ENCODE peak calls at places on chromosome 1, in seven cellular contexts. J is amniotic stem cell; T is CD8-positive, alpha-beta T cell; D is smooth muscle cell of the brain vasculature; Z is trophoblast cell; Y is stimulated activated CD4-positive, alpha-beta T cell treated with anti-CD3 and anti-CD28 coated beads, Interleukin-4, amount 100 ng/mL, for 24 hours; H is uterus. Q is an unnamed sample.
A peak's percentile ranks its signal among the peaks of the same experiment; 100 is the strongest.

GRCh38 chr1:234601217-234602017 is 8.6 kb downstream of the IRF2BP2 start:
- DNase-seq in Y (peak; percentile 19), Z (peak; percentile 48), J (no peak), T (peak; percentile 39), H (no peak), D (no peak), Q (no peak)

GRCh38 chr1:205983925-205984725 is 19.1 kb downstream of the RAB7B start:
- DNase-seq in H (peak; percentile 52), Z (peak; percentile 68), Y (peak; percentile 27), D (peak; percentile 29), J (peak; percentile 33), T (no peak), Q (peak; percentile 76)

GRCh38 chr1:157193219-157193618 is 55.0 kb upstream of the ETV3 start:
- DNase-seq in T (no peak), D (no peak), Z (no peak), H (no peak), J (no peak), Y (no peak), Q (no peak)

GRCh38 chr1:23627065-23627464 is 64.5 kb upstream of the RPL11 start:
- DNase-seq in H (no peak), T (peak; percentile 40), J (no peak), Y (no peak), Z (peak; percentile 63), D (no peak), Q (no peak)

GRCh38 chr1:112688781-112689193 is 14.3 kb downstream of the MOV10 start:
- DNase-seq in D (no peak), H (no peak), T (no peak), Y (no peak), J (no peak), Z (no peak), Q (no peak)

GRCh38 chr1:46184920-46185658 is 8.8 kb upstream of the P3R3URF start:
- DNase-seq in Y (peak; percentile 81), H (no peak), Z (no peak), D (no peak), J (no peak), T (no peak), Q (no peak)

GRCh38 chr1:47871799-47872353 is 125.3 kb downstream of the TRABD2B start:
- DNase-seq in J (no peak), T (no peak), Y (no peak), H (no peak), D (no peak), Z (peak; percentile 19), Q (no peak)

GRCh38 chr1:19809044-19809750 is 5.9 kb downstream of the RNF186 start:
- DNase-seq in Y (no peak), J (no peak), T (no peak), Z (no peak), D (no peak), H (no peak), Q (no peak)

GRCh38 chr1:109111386-109112055 is 2.4 kb upstream of the ELAPOR1 start:
- DNase-seq in H (no peak), Y (no peak), J (no peak), Z (peak; percentile 29), D (no peak), T (no peak), Q (no peak)

GRCh38 chr1:89043940-89044339 is 21.1 kb downstream of the GBP1 start:
- DNase-seq in D (no peak), H (no peak), Z (no peak), T (no peak), J (no peak), Y (no peak), Q (no peak)

GRCh38 chr1:164726235-164726634 is 167.3 kb downstream of the PBX1 start:
- DNase-seq in H (no peak), J (no peak), Y (no peak), D (no peak), T (no peak), Z (peak; percentile 93), Q (no peak)

GRCh38 chr1:110341146-110341871 is 2.1 kb downstream of the RBM15 start:
- DNase-seq in T (no peak), H (no peak), Z (peak; percentile 40), J (no peak), Y (no peak), D (no peak), Q (no peak)

GRCh38 chr1:174912243-174912642 is 87.5 kb upstream of the CACYBP start:
- DNase-seq in H (no peak), Y (peak; percentile 47), D (no peak), J (no peak), Z (no peak), T (no peak), Q (no peak)

GRCh38 chr1:71053758-71054157 is 6.1 kb upstream of the PTGER3 start:
- DNase-seq in Y (no peak), Z (no peak), T (no peak), J (no peak), H (no peak), D (no peak), Q (no peak)

GRCh38 chr1:209576798-209577197 is 6.7 kb upstream of the CAMK1G start:
- DNase-seq in D (no peak), Z (peak; percentile 92), H (peak; percentile 78), Y (peak; percentile 76), T (peak; percentile 49), J (no peak), Q (peak; percentile 70)

GRCh38 chr1:21451212-21451611 is 11.3 kb downstream of the NBPF3 start:
- DNase-seq in Y (no peak), D (no peak), T (no peak), Z (peak; percentile 86), J (peak; percentile 52), H (no peak), Q (no peak)

GRCh38 chr1:117678246-117678977 is 72.6 kb downstream of the TENT5C start:
- DNase-seq in Y (no peak), T (no peak), J (no peak), H (no peak), D (no peak), Z (peak; percentile 96), Q (no peak)

GRCh38 chr1:156689960-156690672 is 12.9 kb upstream of the NES start:
- DNase-seq in Y (no peak), J (no peak), D (no peak), T (no peak), H (no peak), Z (peak; percentile 52), Q (no peak)

GRCh38 chr1:16418823-16419425 is 18.3 kb downstream of the SPATA21 start:
- DNase-seq in Y (no peak), J (no peak), H (no peak), Z (no peak), D (no peak), T (no peak), Q (no peak)

GRCh38 chr1:39943471-39944290 is 11.3 kb upstream of the MFSD2A start:
- DNase-seq in J (no peak), Y (no peak), T (no peak), D (no peak), Z (peak; percentile 88), H (no peak), Q (no peak)

GRCh38 chr1:25216123-25216522 is 16.2 kb downstream of the SYF2 start:
- DNase-seq in H (no peak), Z (no peak), J (no peak), Y (no peak), D (no peak), T (no peak), Q (no peak)

GRCh38 chr1:22562584-22563551 is at the start of gene EPHA8:
- DNase-seq in D (no peak), T (no peak), J (no peak), Z (peak; percentile 19), Y (no peak), H (no peak), Q (no peak)

GRCh38 chr1:208201241-208201640 is 42.9 kb downstream of the PLXNA2 start:
- DNase-seq in Z (peak; percentile 69), D (peak; percentile 77), T (no peak), H (peak; percentile 28), Y (no peak), J (peak; percentile 88), Q (no peak)

Q was measured in caudate nucleus.